ENCODE peak calls at places on chromosomes 13 and 19, in five cellular contexts. D, M, V, Y and X are unnamed samples.
A peak's percentile ranks its signal among the peaks of the same experiment; 100 is the strongest.

GRCh38 chr19:6521718-6522646 is 8.8 kb upstream of the TNFSF9 start:
- DNase-seq in Y (no peak), M (peak; percentile 36), D (no peak), V (no peak), X (no peak)

GRCh38 chr13:27406178-27406939 is 18.1 kb upstream of the GTF3A start:
- DNase-seq in V (no peak), Y (peak; percentile 31), D (no peak), M (peak; percentile 61), X (peak; percentile 72)

GRCh38 chr13:98033277-98034247 is 80.1 kb downstream of the IPO5 start:
- DNase-seq in M (peak; percentile 69), D (peak; percentile 38), Y (peak; percentile 42), V (peak; percentile 16), X (peak; percentile 84)

GRCh38 chr19:38068851-38069250 is 155.2 kb downstream of the DPF1 start:
- DNase-seq in Y (no peak), D (no peak), V (no peak), M (no peak), X (no peak)

GRCh38 chr19:18452386-18452785 is 14.5 kb upstream of the ISYNA1 start:
- DNase-seq in D (no peak), V (no peak), M (no peak), Y (no peak), X (no peak)

GRCh38 chr19:49398001-49398615 is 10.1 kb downstream of the KASH5 start:
- DNase-seq in D (no peak), M (no peak), V (no peak), Y (no peak), X (no peak)

GRCh38 chr19:35370722-35371121 is at the start of gene GPR42:
- DNase-seq in Y (no peak), V (no peak), D (no peak), M (no peak), X (no peak)

GRCh38 chr19:40241809-40242384 is 15.4 kb upstream of the CCNP start:
- DNase-seq in M (peak; percentile 96), D (peak; percentile 83), V (no peak), Y (no peak), X (no peak)

GRCh38 chr13:102401305-102401704 is 543 bp downstream of the FGF14 start:
- DNase-seq in V (no peak), Y (no peak), D (no peak), M (no peak), X (peak; percentile 24)

GRCh38 chr13:73924607-73925006 is 209.6 kb downstream of the KLF12 start:
- DNase-seq in V (no peak), Y (no peak), M (no peak), D (no peak), X (no peak)

GRCh38 chr13:90830782-90831181 is 516.7 kb upstream of the MIR17HG start:
- DNase-seq in V (no peak), Y (no peak), D (no peak), M (no peak), X (no peak)

GRCh38 chr19:11254662-11255061 is 7.7 kb downstream of the DOCK6 start:
- DNase-seq in Y (no peak), V (no peak), M (no peak), D (no peak), X (no peak)
- TF ChIP-seq CTCF in Y (no peak), V (peak; percentile 40), M (no peak), D (peak; percentile 11), X (peak; percentile 13)

GRCh38 chr13:59437902-59438301 is 725.8 kb downstream of the DIAPH3 start:
- DNase-seq in M (peak; percentile 32), Y (no peak), D (no peak), V (no peak), X (no peak)

GRCh38 chr13:59441596-59442280 is 722.0 kb downstream of the DIAPH3 start:
- DNase-seq in V (no peak), Y (no peak), D (no peak), M (no peak), X (no peak)

GRCh38 chr13:59442461-59442860 is 721.3 kb downstream of the DIAPH3 start:
- DNase-seq in D (no peak), Y (no peak), V (no peak), M (no peak), X (no peak)

GRCh38 chr13:59442946-59443345 is 720.8 kb downstream of the DIAPH3 start:
- DNase-seq in D (no peak), Y (no peak), M (peak; percentile 7), V (no peak), X (peak; percentile 84)

DNA sequence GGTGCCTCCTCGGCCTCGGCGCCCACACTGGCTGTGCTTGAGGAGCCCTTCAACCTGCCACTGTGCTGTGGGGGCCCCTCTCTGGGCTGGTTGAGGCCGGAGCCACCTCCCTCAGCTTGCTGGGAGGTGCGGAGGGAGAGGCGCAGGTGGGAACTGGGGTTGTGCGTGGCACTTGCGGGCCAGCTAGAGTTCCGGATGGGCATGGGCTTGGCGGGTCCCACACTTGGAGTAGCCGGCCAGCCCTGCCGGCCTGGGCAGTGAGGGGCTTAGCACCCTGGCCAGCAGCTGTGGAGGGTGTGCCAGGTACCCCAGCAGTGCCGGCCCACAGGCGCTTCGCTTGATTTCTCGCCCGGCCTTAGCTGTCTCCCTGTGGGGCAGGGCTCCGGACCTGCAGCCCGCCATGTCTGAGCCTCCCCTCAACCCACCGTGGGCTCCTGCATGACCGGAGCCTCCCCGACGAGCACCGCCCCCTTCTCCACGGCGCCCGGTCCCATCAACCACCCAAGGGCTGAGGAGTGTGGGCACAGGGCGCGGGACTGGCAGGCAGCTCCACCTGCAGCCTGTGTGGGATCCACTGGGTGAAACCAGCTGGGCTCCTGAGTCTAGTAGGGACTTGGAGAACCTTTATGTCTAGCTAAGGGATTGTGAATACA is 723.8 kb downstream of the DIAPH3 start:
- DNase-seq in Y (no peak), V (no peak), D (no peak), M (no peak), X (no peak)
- H3K4me3 ChIP-seq in Y (no peak overlapping the region), V (no peak overlapping the region), D (no peak overlapping the region), M (no peak overlapping the region), X (no peak overlapping the region)

GRCh38 chr13:89363144-89363543 is 1692.0 kb downstream of the SLITRK5 start:
- DNase-seq in Y (no peak), D (no peak), V (no peak), M (no peak), X (no peak)

GRCh38 chr13:89361909-89362308 is 1690.7 kb downstream of the SLITRK5 start:
- DNase-seq in V (no peak), M (peak; percentile 54), D (no peak), Y (no peak), X (peak; percentile 58)
- TF ChIP-seq CTCF in V (peak; percentile 14), M (peak; percentile 45), D (no peak), Y (peak; percentile 38), X (peak; percentile 65)

GRCh38 chr19:2083174-2083854 is 12.8 kb downstream of the MOB3A start:
- DNase-seq in D (peak; percentile 50), M (no peak), Y (no peak), V (no peak), X (no peak)

GRCh38 chr19:2089727-2090053 is 6.4 kb downstream of the MOB3A start:
- DNase-seq in D (no peak), Y (no peak), V (no peak), M (no peak), X (no peak)

GRCh38 chr19:2087621-2088100 is 8.5 kb downstream of the MOB3A start:
- DNase-seq in D (no peak), Y (no peak), M (no peak), V (no peak), X (no peak)

GRCh38 chr19:2084993-2085720 is 11.0 kb downstream of the MOB3A start:
- DNase-seq in M (peak; percentile 38), V (no peak), D (peak; percentile 64), Y (no peak), X (peak; percentile 38)

DNA sequence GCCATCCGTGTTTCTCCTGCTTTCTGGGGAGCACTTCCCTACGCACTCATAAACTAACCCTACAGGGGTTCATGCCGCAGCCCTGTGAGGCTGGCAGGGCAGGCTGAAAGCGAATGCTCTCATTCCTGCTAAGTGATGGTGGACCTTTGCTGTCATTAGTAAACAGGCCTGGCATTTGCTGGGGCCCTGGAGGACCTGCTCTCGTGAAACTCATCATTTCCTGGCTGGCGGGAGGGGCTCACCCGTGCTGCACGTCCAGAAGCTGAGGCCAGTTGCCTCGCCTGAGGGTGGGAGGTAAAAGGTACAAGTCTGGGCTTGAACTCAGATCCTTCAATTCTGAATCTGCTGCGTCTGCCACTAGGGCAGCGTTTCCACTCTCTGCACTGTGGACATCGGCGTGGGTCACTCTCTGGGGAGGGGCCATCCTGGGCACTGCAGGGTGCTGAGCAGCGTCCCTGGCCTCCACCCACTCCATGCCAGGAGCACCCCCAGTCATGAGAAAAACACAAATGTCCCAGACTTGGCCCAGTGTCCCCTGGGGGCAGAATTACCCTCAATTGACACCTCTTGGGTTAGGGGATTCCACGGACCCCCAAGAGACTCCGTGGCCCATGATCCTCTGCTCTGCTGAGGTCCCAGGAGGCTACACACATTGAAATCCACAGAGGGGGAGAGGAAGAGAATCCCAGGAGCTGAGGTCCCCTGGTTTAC is 7.0 kb downstream of the MOB3A start:
- DNase-seq in M (peak; percentile 24), Y (no peak), V (no peak), D (no peak), X (peak; percentile 56)
- H3K4me3 ChIP-seq in M (no peak overlapping the region), Y (no peak overlapping the region), V (peak overlapping the region; percentile 16), D (peak overlapping the region; percentile 34), X (no peak overlapping the region)

GRCh38 chr13:50616101-50616500 is 227.4 kb downstream of the DLEU7 start:
- DNase-seq in D (no peak), Y (no peak), M (peak; percentile 55), V (no peak), X (peak; percentile 68)
- TF ChIP-seq CTCF in D (no peak), Y (no peak), M (no peak), V (no peak), X (no peak)

GRCh38 chr19:55693336-55693974 is 18.4 kb downstream of the EPN1 start:
- DNase-seq in M (no peak), Y (no peak), D (no peak), V (no peak), X (no peak)
- H3K4me3 ChIP-seq in M (no peak overlapping the region), Y (no peak overlapping the region), D (no peak overlapping the region), V (no peak overlapping the region), X (no peak overlapping the region)